ENCODE peak calls at places on chromosomes 3 and 15, in nine cellular contexts. J is astrocyte, B is RWPE1, S is GM12864, X is right lobe of liver, P is GM13976, E is fibroblast of villous mesenchyme, I is suprapubic skin, F is Peyer's patch. G is an unnamed sample.

GRCh38 chr3:126558336-126559071 is at the start of gene C3orf22:
- DNase-seq in J (no peak), B (no peak), S (no peak), X (no peak), P (no peak), E (no peak), I (peak; percentile 27), F (peak; percentile 9), G (no peak)

GRCh38 chr3:176939022-176939817 is 258.1 kb downstream of the TBL1XR1 start:
- DNase-seq in J (peak; percentile 73), B (peak; percentile 72), S (peak; percentile 33), X (peak; percentile 52), P (peak; percentile 66), E (peak; percentile 79), I (no peak), F (no peak), G (peak; percentile 59)

GRCh38 chr3:20057612-20058180 is 17.4 kb downstream of the KAT2B start:
- DNase-seq in J (no peak), B (no peak), S (no peak), X (no peak), P (no peak), E (no peak), I (no peak), F (no peak), G (no peak)

GRCh38 chr3:16476636-16477035 is 36.9 kb downstream of the RFTN1 start:
- DNase-seq in J (peak; percentile 98), B (no peak), S (no peak), X (no peak), P (no peak), E (peak; percentile 99), I (no peak), F (no peak), G (no peak)

GRCh38 chr3:117681619-117682018 is 972.0 kb downstream of the TUSC7 start:
- DNase-seq in J (peak; percentile 94), B (peak; percentile 5), S (no peak), X (no peak), P (no peak), E (peak; percentile 21), I (no peak), F (no peak), G (no peak)

GRCh38 chr3:11662392-11662990 is 18.8 kb upstream of the VGLL4 start:
- DNase-seq in J (no peak), B (no peak), S (no peak), X (no peak), P (no peak), E (no peak), I (no peak), F (no peak), G (no peak)

GRCh38 chr3:194800014-194800413 is 114.3 kb downstream of the FAM43A start:
- DNase-seq in J (no peak), B (no peak), S (no peak), X (peak; percentile 6), P (no peak), E (no peak), I (no peak), F (no peak), G (no peak)

GRCh38 chr3:14943042-14943441 is 4.3 kb upstream of the NR2C2 start:
- DNase-seq in J (no peak), B (no peak), S (no peak), X (no peak), P (no peak), E (no peak), I (no peak), F (no peak), G (no peak)

GRCh38 chr3:143731304-143731703 is 117.0 kb downstream of the SLC9A9 start:
- DNase-seq in J (no peak), B (no peak), S (no peak), X (no peak), P (no peak), E (no peak), I (no peak), F (no peak), G (no peak)

GRCh38 chr3:187165144-187165543 is 25.8 kb upstream of the RPL39L start:
- DNase-seq in J (peak; percentile 37), B (peak; percentile 59), S (peak; percentile 31), X (no peak), P (peak; percentile 45), E (peak; percentile 69), I (no peak), F (peak; percentile 28), G (peak; percentile 49)

GRCh38 chr3:119571230-119571629 is 8.1 kb upstream of the ADPRH start:
- DNase-seq in J (no peak), B (no peak), S (no peak), X (no peak), P (no peak), E (no peak), I (no peak), F (no peak), G (no peak)

GRCh38 chr3:136194409-136195257 is 1.5 kb downstream of the MSL2 start:
- DNase-seq in J (no peak), B (no peak), S (no peak), X (peak; percentile 54), P (no peak), E (peak; percentile 51), I (no peak), F (peak; percentile 63), G (peak; percentile 25)

GRCh38 chr3:30034246-30034991 is 572.0 kb upstream of the TGFBR2 start:
- DNase-seq in J (no peak), B (no peak), S (no peak), X (no peak), P (no peak), E (no peak), I (no peak), F (no peak), G (no peak)

GRCh38 chr3:71341721-71342120 is 241.8 kb downstream of the FOXP1 start:
- DNase-seq in J (peak; percentile 82), B (peak; percentile 8), S (no peak), X (no peak), P (no peak), E (peak; percentile 71), I (no peak), F (no peak), G (no peak)

GRCh38 chr3:143269741-143270140 is 150.2 kb downstream of the CHST2 start:
- DNase-seq in J (no peak), B (no peak), S (no peak), X (no peak), P (no peak), E (no peak), I (no peak), F (no peak), G (no peak)

GRCh38 chr3:108130705-108131104 is 39.9 kb upstream of the CD47 start:
- DNase-seq in J (peak; percentile 53), B (no peak), S (no peak), X (no peak), P (no peak), E (peak; percentile 15), I (no peak), F (no peak), G (no peak)

GRCh38 chr3:61181874-61182273 is 69.4 kb downstream of the FHIT start:
- DNase-seq in J (peak; percentile 69), B (peak; percentile 85), S (peak; percentile 21), X (no peak), P (peak; percentile 64), E (peak; percentile 26), I (no peak), F (no peak), G (peak; percentile 61)

GRCh38 chr15:90072978-90073640 is 29.2 kb downstream of the IDH2 start:
- DNase-seq in J (no peak), B (no peak), S (no peak), X (no peak), P (no peak), E (no peak), I (no peak), F (no peak), G (no peak)

GRCh38 chr3:178950676-178951075 is 120.9 kb downstream of the ZMAT3 start:
- DNase-seq in J (no peak), B (peak; percentile 51), S (no peak), X (no peak), P (no peak), E (no peak), I (no peak), F (no peak), G (no peak)

GRCh38 chr3:152197451-152197850 is 71.3 kb upstream of the MBNL1 start:
- DNase-seq in J (peak; percentile 27), B (no peak), S (no peak), X (no peak), P (no peak), E (peak; percentile 39), I (no peak), F (no peak), G (no peak)

GRCh38 chr3:163043074-163043473 is 1546.5 kb downstream of the OTOL1 start:
- DNase-seq in J (no peak), B (no peak), S (no peak), X (no peak), P (no peak), E (peak; percentile 19), I (no peak), F (no peak), G (no peak)

GRCh38 chr15:90141646-90142045 is 39.4 kb upstream of the IDH2 start:
- DNase-seq in J (peak; percentile 50), B (no peak), S (no peak), X (no peak), P (no peak), E (peak; percentile 21), I (no peak), F (no peak), G (no peak)

GRCh38 chr3:51550080-51550819 is 11.7 kb downstream of the RAD54L2 start:
- DNase-seq in J (no peak), B (no peak), S (no peak), X (no peak), P (no peak), E (no peak), I (no peak), F (no peak), G (no peak)
- TF ChIP-seq CTCF in J (no peak), B (no peak), S (no peak), X (no peak), P (no peak), E (no peak), I (no peak), F (no peak), G (no peak)

GRCh38 chr15:88699861-88700260 is 61.0 kb downstream of the ISG20 start:
- DNase-seq in J (no peak), B (no peak), S (no peak), X (no peak), P (no peak), E (no peak), I (no peak), F (no peak), G (no peak)
- TF ChIP-seq CTCF in J (no peak), B (no peak), S (no peak), X (no peak), P (no peak), E (no peak), I (no peak), F (no peak), G (no peak)

DNA sequence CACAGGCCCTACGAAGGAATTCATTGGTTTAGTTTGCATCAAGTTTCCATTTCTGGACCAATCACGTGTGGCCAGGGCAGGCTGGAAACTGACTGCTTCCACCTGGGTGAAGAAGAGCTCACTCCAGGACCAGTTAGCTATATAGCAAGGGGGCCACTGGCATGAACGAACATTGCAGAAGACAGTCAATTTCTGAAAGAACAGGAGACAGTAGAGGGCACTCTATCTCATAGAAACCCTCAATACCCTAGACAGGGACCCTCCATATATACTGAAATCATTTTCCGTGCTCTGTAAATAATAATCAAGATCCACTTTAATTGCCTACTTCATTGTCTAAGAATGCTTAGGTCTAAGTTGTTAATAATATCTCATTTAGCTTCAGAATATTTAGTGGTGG is 215.6 kb downstream of the CADPS start:
- DNase-seq in J (no peak), B (no peak), S (no peak), X (no peak), P (no peak), E (no peak), I (no peak), F (no peak), G (no peak)
- TF ChIP-seq CTCF in J (peak; percentile 5), B (no peak), S (no peak), X (no peak), P (no peak), E (no peak), I (no peak), F (no peak), G (no peak)

GRCh38 chr3:25863560-25863959 is 73.7 kb downstream of the OXSM start:
- DNase-seq in J (no peak), B (no peak), S (no peak), X (no peak), P (no peak), E (no peak), I (no peak), F (no peak), G (no peak)
- TF ChIP-seq CTCF in J (no peak), B (no peak), S (peak; percentile 44), X (no peak), P (no peak), E (no peak), I (no peak), F (no peak), G (peak; percentile 5)